ENCODE peak calls at places on chromosomes 5 and 9, in five cellular contexts. W is Peyer's patch, E is GM23248, D is psoas muscle, G is heart right ventricle. J is an unnamed sample.

GRCh38 chr5:134902071-134902801 is 2.7 kb upstream of the PCBD2 start:
- DNase-seq in W (no peak), E (peak; percentile 52), D (no peak), G (no peak), J (peak; percentile 34)

GRCh38 chr9:5269249-5269715 is 35.2 kb downstream of the RLN2 start:
- DNase-seq in W (no peak), E (peak; percentile 19), D (no peak), G (no peak), J (no peak)

GRCh38 chr5:84830265-84830664 is 445.6 kb upstream of the EDIL3 start:
- DNase-seq in W (no peak), E (no peak), D (peak; percentile 9), G (no peak), J (no peak)

GRCh38 chr5:129271309-129271708 is 176.8 kb downstream of the ISOC1 start:
- DNase-seq in W (no peak), E (no peak), D (no peak), G (no peak), J (peak; percentile 13)

GRCh38 chr5:171483453-171484177 is 64.2 kb downstream of the FGF18 start:
- DNase-seq in W (peak; percentile 59), E (peak; percentile 91), D (peak; percentile 86), G (peak; percentile 84), J (no peak)

GRCh38 chr9:129197978-129198736 is 20.1 kb upstream of the IER5L start:
- DNase-seq in W (peak; percentile 57), E (peak; percentile 94), D (peak; percentile 59), G (peak; percentile 67), J (no peak)

GRCh38 chr5:148791334-148791667 is 35.1 kb upstream of the ADRB2 start:
- DNase-seq in W (no peak), E (peak; percentile 74), D (no peak), G (no peak), J (no peak)

GRCh38 chr5:178227929-178228328 is 4.7 kb downstream of the PHYKPL start:
- DNase-seq in W (no peak), E (no peak), D (no peak), G (no peak), J (no peak)

GRCh38 chr9:124132671-124133147 is 121.1 kb downstream of the LHX2 start:
- DNase-seq in W (peak; percentile 25), E (peak; percentile 25), D (no peak), G (no peak), J (no peak)

GRCh38 chr9:107750741-107751521 is 261.4 kb upstream of the KLF4 start:
- DNase-seq in W (peak; percentile 82), E (peak; percentile 98), D (peak; percentile 87), G (peak; percentile 84), J (no peak)

GRCh38 chr5:153555420-153556114 is 65.1 kb downstream of the GRIA1 start:
- DNase-seq in W (no peak), E (no peak), D (no peak), G (no peak), J (no peak)

GRCh38 chr9:126429190-126429589 is 102.6 kb downstream of the MVB12B start:
- DNase-seq in W (no peak), E (no peak), D (no peak), G (no peak), J (no peak)

GRCh38 chr9:75001719-75002421 is 26.2 kb downstream of the CARNMT1 start:
- DNase-seq in W (no peak), E (peak; percentile 78), D (no peak), G (peak; percentile 34), J (no peak)

GRCh38 chr5:127871448-127872153 is 168.4 kb downstream of the CCDC192 start:
- DNase-seq in W (no peak), E (peak; percentile 65), D (no peak), G (no peak), J (no peak)

GRCh38 chr9:79616013-79616412 is 44.2 kb downstream of the TLE4 start:
- DNase-seq in W (no peak), E (peak; percentile 48), D (no peak), G (no peak), J (no peak)

GRCh38 chr5:23139338-23140171 is 286.4 kb upstream of the CDH12 start:
- DNase-seq in W (no peak), E (peak; percentile 18), D (no peak), G (no peak), J (no peak)

GRCh38 chr9:137892424-137893191 is 15.0 kb downstream of the CACNA1B start:
- DNase-seq in W (peak; percentile 37), E (no peak), D (no peak), G (no peak), J (no peak)

GRCh38 chr9:135978650-135979461 is 17.7 kb upstream of the UBAC1 start:
- DNase-seq in W (no peak), E (no peak), D (no peak), G (no peak), J (no peak)

GRCh38 chr9:136451221-136451877 is 11.7 kb upstream of the INPP5E start:
- DNase-seq in W (no peak), E (no peak), D (no peak), G (no peak), J (no peak)

GRCh38 chr9:80004687-80005086 is 432.9 kb downstream of the TLE4 start:
- DNase-seq in W (no peak), E (no peak), D (no peak), G (no peak), J (no peak)

GRCh38 chr5:56496581-56497063 is 263.5 kb upstream of the ANKRD55 start:
- DNase-seq in W (no peak), E (no peak), D (no peak), G (no peak), J (peak; percentile 58)

GRCh38 chr5:17880869-17881268 is 246.6 kb downstream of the TAF11L14 start:
- DNase-seq in W (no peak), E (no peak), D (no peak), G (no peak), J (no peak)

GRCh38 chr9:85543196-85543595 is 198.6 kb downstream of the AGTPBP1 start:
- DNase-seq in W (no peak), E (no peak), D (no peak), G (no peak), J (no peak)

GRCh38 chr9:128372784-128373183 is 1.6 kb downstream of the URM1 start:
- DNase-seq in W (no peak), E (peak; percentile 55), D (no peak), G (no peak), J (no peak)

GRCh38 chr9:33105939-33106338 is 29.5 kb upstream of the SMU1 start:
- DNase-seq in W (no peak), E (no peak), D (no peak), G (no peak), J (no peak)

GRCh38 chr5:168121138-168121494 is 170.3 kb upstream of the WWC1 start:
- DNase-seq in W (no peak), E (no peak), D (no peak), G (no peak), J (no peak)

GRCh38 chr9:6153425-6153824 is 62.2 kb upstream of the IL33 start:
- DNase-seq in W (no peak), E (peak; percentile 25), D (no peak), G (no peak), J (no peak)

GRCh38 chr5:14216372-14216771 is 73.2 kb downstream of the TRIO start:
- DNase-seq in W (no peak), E (no peak), D (no peak), G (no peak), J (no peak)

GRCh38 chr5:181281077-181281983 is 20.4 kb upstream of the TRIM52 start:
- DNase-seq in W (no peak), E (no peak), D (no peak), G (no peak), J (no peak)
- H3K27ac ChIP-seq in W (no peak overlapping the region), E (no peak overlapping the region), D (no peak overlapping the region), G (no peak overlapping the region), J (no peak overlapping the region)

GRCh38 chr5:51382759-51383493 is at the start of gene ISL1:
- DNase-seq in W (peak; percentile 72), E (peak; percentile 74), D (peak; percentile 74), G (no peak), J (no peak)

GRCh38 chr5:51383494-51384081 is 340 bp downstream of the ISL1 start:
- DNase-seq in W (no peak), E (no peak), D (no peak), G (no peak), J (no peak)

GRCh38 chr5:51381801-51382507 is 1.3 kb upstream of the ISL1 start:
- DNase-seq in W (no peak), E (no peak), D (no peak), G (no peak), J (no peak)

GRCh38 chr5:51380603-51381207 is 2.5 kb upstream of the ISL1 start:
- DNase-seq in W (no peak), E (peak; percentile 48), D (no peak), G (no peak), J (no peak)

GRCh38 chr5:51382508-51382758 is 815 bp upstream of the ISL1 start:
- DNase-seq in W (no peak), E (no peak), D (no peak), G (no peak), J (no peak)
- H3K27me3 ChIP-seq in W (peaks cover 49% of the 10 kb centered on the region), E (peaks cover 92% of the 10 kb centered on the region), D (peaks cover 24% of the 10 kb centered on the region), G (peaks cover 3% of the 10 kb centered on the region), J (peaks cover 95% of the 10 kb centered on the region)

GRCh38 chr5:177171961-177172360 is 38.4 kb downstream of the NSD1 start:
- DNase-seq in W (no peak), E (no peak), D (no peak), G (no peak), J (no peak)
- H3K27ac ChIP-seq in W (no peak overlapping the region), E (no peak overlapping the region), D (peak overlapping the region; percentile 1), G (no peak overlapping the region), J (no peak overlapping the region)

GRCh38 chr5:176810687-176811501 is 535 bp downstream of the UNC5A start:
- DNase-seq in W (no peak), E (peak; percentile 61), D (no peak), G (no peak), J (no peak)

GRCh38 chr5:176812269-176813259 is 2.2 kb downstream of the UNC5A start:
- DNase-seq in W (no peak), E (peak; percentile 58), D (no peak), G (no peak), J (peak; percentile 60)

GRCh38 chr5:176810084-176810597 is at the start of gene UNC5A:
- DNase-seq in W (no peak), E (no peak), D (peak; percentile 32), G (peak; percentile 20), J (peak; percentile 86)

GRCh38 chr5:176806137-176806536 is 4.2 kb upstream of the UNC5A start:
- DNase-seq in W (no peak), E (peak; percentile 35), D (no peak), G (no peak), J (no peak)

DNA sequence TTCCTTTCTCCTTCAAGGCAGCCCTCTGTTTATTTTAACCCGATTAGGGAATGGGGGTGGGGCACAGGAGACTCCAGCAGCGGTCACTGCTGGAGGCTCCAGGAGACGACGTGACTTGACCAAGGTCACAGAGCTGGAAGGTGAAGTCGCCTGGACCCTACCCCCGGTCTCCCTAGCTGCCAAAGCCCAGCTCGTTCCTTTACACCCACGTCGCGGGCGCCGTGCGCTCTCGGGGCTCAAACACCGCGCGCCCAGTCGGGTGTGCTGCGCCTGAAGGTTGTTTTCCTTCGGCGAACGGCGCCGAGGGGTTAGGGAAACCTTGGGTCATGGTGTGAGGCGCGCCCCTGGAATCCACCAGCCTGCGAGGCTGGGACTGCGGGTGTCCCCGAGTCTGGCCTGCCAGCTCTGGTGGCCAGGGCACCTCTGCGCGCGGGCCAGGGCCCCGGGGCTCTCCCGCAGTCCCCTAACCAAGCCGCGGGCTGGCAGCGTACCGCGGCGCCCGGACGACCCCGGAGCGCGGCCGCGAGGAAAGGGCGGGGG is 745 bp upstream of the UNC5A start:
- DNase-seq in W (no peak), E (no peak), D (no peak), G (no peak), J (peak; percentile 73)
- H3K27me3 ChIP-seq in W (peaks cover 22% of the 10 kb centered on the region), E (peaks cover 46% of the 10 kb centered on the region), D (peaks cover 33% of the 10 kb centered on the region), G (peaks cover 11% of the 10 kb centered on the region), J (no peaks in the 10 kb centered on the region)

GRCh38 chr9:92385474-92385873 is 18.9 kb downstream of the OGN start:
- DNase-seq in W (no peak), E (no peak), D (no peak), G (no peak), J (no peak)
- H3K27ac ChIP-seq in W (no peak overlapping the region), E (no peak overlapping the region), D (no peak overlapping the region), G (no peak overlapping the region), J (no peak overlapping the region)

J was measured in WERI-Rb-1.